ENCODE peak calls at places on chromosome 14, in seven cellular contexts. B is endothelial cell, Y is Caki2, K is SK-MEL-5, Z is A673, F is T-helper 2 cell, N is EL. H is an unnamed sample.

GRCh38 chr14:59252772-59253500 is 64.5 kb downstream of the DAAM1 start:
- DNase-seq in B (no peak), Y (no peak), K (no peak), Z (no peak), F (no peak), N (no peak), H (no peak)

GRCh38 chr14:104600141-104600643 is 4.4 kb downstream of the TMEM179 start:
- DNase-seq in B (no peak), Y (no peak), K (peak; percentile 22), Z (peak; percentile 17), F (no peak), N (peak; percentile 27), H (no peak)

GRCh38 chr14:99393059-99393655 is 87.5 kb downstream of the SETD3 start:
- DNase-seq in B (peak; percentile 63), Y (no peak), K (peak; percentile 71), Z (peak; percentile 69), F (peak; percentile 9), N (peak; percentile 46), H (peak; percentile 52)

GRCh38 chr14:23147676-23148075 is 28.6 kb upstream of the CEBPE start:
- DNase-seq in B (no peak), Y (no peak), K (no peak), Z (no peak), F (no peak), N (peak; percentile 26), H (no peak)

GRCh38 chr14:55028066-55028465 is 1.0 kb downstream of the SOCS4 start:
- DNase-seq in B (no peak), Y (no peak), K (no peak), Z (peak; percentile 9), F (no peak), N (no peak), H (no peak)

GRCh38 chr14:41986726-41987125 is 380.1 kb downstream of the LRFN5 start:
- DNase-seq in B (no peak), Y (no peak), K (no peak), Z (peak; percentile 45), F (no peak), N (no peak), H (no peak)

GRCh38 chr14:90301580-90302181 is 30.1 kb downstream of the NRDE2 start:
- DNase-seq in B (no peak), Y (no peak), K (peak; percentile 63), Z (peak; percentile 71), F (no peak), N (peak; percentile 50), H (no peak)

GRCh38 chr14:92973265-92973797 is 50.4 kb downstream of the CHGA start:
- DNase-seq in B (peak; percentile 72), Y (no peak), K (peak; percentile 48), Z (peak; percentile 11), F (no peak), N (peak; percentile 90), H (peak; percentile 40)

GRCh38 chr14:68785817-68786490 is 6.9 kb downstream of the ZFP36L1 start:
- DNase-seq in B (no peak), Y (no peak), K (no peak), Z (no peak), F (no peak), N (peak; percentile 41), H (peak; percentile 59)

GRCh38 chr14:54200726-54201125 is 196.1 kb upstream of the CDKN3 start:
- DNase-seq in B (no peak), Y (no peak), K (no peak), Z (no peak), F (no peak), N (peak; percentile 22), H (no peak)

GRCh38 chr14:65753061-65753460 is 340.5 kb downstream of the FUT8 start:
- DNase-seq in B (no peak), Y (no peak), K (no peak), Z (no peak), F (no peak), N (no peak), H (no peak)

GRCh38 chr14:101383737-101384338 is 177.5 kb upstream of the DIO3 start:
- DNase-seq in B (no peak), Y (no peak), K (no peak), Z (no peak), F (no peak), N (no peak), H (no peak)

GRCh38 chr14:89349196-89350008 is 67.6 kb downstream of the FOXN3 start:
- DNase-seq in B (peak; percentile 19), Y (peak; percentile 1), K (no peak), Z (no peak), F (no peak), N (no peak), H (no peak)

GRCh38 chr14:72666610-72667009 is 227.3 kb downstream of the DPF3 start:
- DNase-seq in B (no peak), Y (peak; percentile 50), K (no peak), Z (no peak), F (no peak), N (peak; percentile 97), H (no peak)

GRCh38 chr14:24378981-24379906 is 11.3 kb downstream of the NFATC4 start:
- DNase-seq in B (no peak), Y (no peak), K (no peak), Z (no peak), F (no peak), N (no peak), H (no peak)

GRCh38 chr14:31717294-31718085 is 156.3 kb downstream of the NUBPL start:
- DNase-seq in B (no peak), Y (no peak), K (no peak), Z (no peak), F (no peak), N (no peak), H (no peak)

GRCh38 chr14:53943751-53944083 is 12.9 kb downstream of the BMP4 start:
- DNase-seq in B (no peak), Y (no peak), K (no peak), Z (no peak), F (no peak), N (no peak), H (no peak)

GRCh38 chr14:42965512-42965911 is 1358.8 kb downstream of the LRFN5 start:
- DNase-seq in B (no peak), Y (no peak), K (peak; percentile 6), Z (no peak), F (no peak), N (no peak), H (no peak)

GRCh38 chr14:105486974-105487448 is 325 bp downstream of the CRIP1 start:
- DNase-seq in B (no peak), Y (no peak), K (no peak), Z (no peak), F (peak; percentile 28), N (no peak), H (peak; percentile 73)

GRCh38 chr14:53938126-53938671 is 18.4 kb downstream of the BMP4 start:
- DNase-seq in B (no peak), Y (no peak), K (no peak), Z (no peak), F (no peak), N (peak; percentile 41), H (no peak)

H was measured in activated naive CD4-positive, alpha-beta T cell treated with anti-CD3 and anti-CD28 coated beads, Interleukin-2, amount 10 ng/mL, durations not matched to agents 7 days and 5 days.